ENCODE peak calls at places on chromosome 22, in nine cellular contexts. P is dermis blood vessel endothelial cell; Y is stimulated activated naive B cell treated with anti-CD40 and anti-IgM and Interleukin-4, amounts not matched to agents 10 μg/mL and 1 μg/mL and 100 μg/mL, for 72 hours; H is breast epithelium; F is amygdala; N is NB4; J is HEK293T; D is kidney tubule cell; W is activated CD4-positive, CD25-positive, alpha-beta regulatory T cell. S is an unnamed sample.

GRCh38 chr22:24466831-24467249 is 28.3 kb upstream of the UPB1 start:
- DNase-seq in P (peak), W (no peak), D (peak), H (no peak), F (no peak), J (peak), N (peak), Y (no peak), S (no peak)

GRCh38 chr22:48700566-48701295 is 1126.9 kb downstream of the BRD1 start:
- DNase-seq in F (no peak), N (peak), D (no peak), J (no peak), P (no peak), Y (no peak), H (no peak), W (no peak), S (no peak)

GRCh38 chr22:29359469-29359868 is 28.9 kb downstream of the AP1B1 start:
- DNase-seq in W (no peak), N (peak), H (no peak), P (peak), Y (no peak), D (peak), F (peak), J (peak), S (no peak)

GRCh38 chr22:42930810-42931420 is 73.8 kb upstream of the ARFGAP3 start:
- DNase-seq in W (no peak), F (no peak), H (no peak), D (peak), N (peak), J (no peak), P (peak), Y (peak), S (no peak)

GRCh38 chr22:49270595-49271368 is 556.9 kb downstream of the BRD1 start:
- DNase-seq in J (no peak), F (no peak), D (no peak), H (no peak), W (no peak), Y (no peak), N (no peak), P (no peak), S (no peak)

GRCh38 chr22:36585841-36586240 is 56.9 kb upstream of the EIF3D start:
- DNase-seq in N (no peak), H (no peak), F (no peak), P (no peak), Y (no peak), J (no peak), W (no peak), D (peak), S (no peak)

GRCh38 chr22:39612811-39613548 is 42.4 kb downstream of the CACNA1I start:
- DNase-seq in D (no peak), N (no peak), W (no peak), H (no peak), F (no peak), Y (no peak), P (no peak), J (no peak), S (no peak)

GRCh38 chr22:25777870-25778269 is 35.9 kb downstream of the MYO18B start:
- DNase-seq in F (no peak), J (peak), Y (no peak), D (peak), N (peak), P (peak), H (no peak), W (no peak), S (no peak)

GRCh38 chr22:40183029-40183581 is 5.4 kb downstream of the TNRC6B start:
- DNase-seq in D (peak), Y (no peak), F (no peak), W (no peak), H (peak), P (peak), J (no peak), N (peak), S (no peak)

GRCh38 chr22:24175160-24175808 is 6.0 kb upstream of the SUSD2 start:
- DNase-seq in F (peak), H (peak), Y (peak), J (peak), P (peak), N (peak), W (peak), D (peak), S (no peak)

GRCh38 chr22:30829901-30830550 is 135.4 kb downstream of the OSBP2 start:
- DNase-seq in W (no peak), N (no peak), P (peak), H (no peak), J (no peak), D (peak), Y (no peak), F (no peak), S (no peak)